ENCODE peak calls at places on chromosomes 3 and 15, in seven cellular contexts. M is SK-N-SH, O is A549, I is IMR-90, Q is heart left ventricle, R is H9, F is ascending aorta. E is an unnamed sample. For H3K4me1, the result is how much of the 10 kb centered on the place peaks cover.

GRCh38 chr3:5699313-5699712 is 511.8 kb downstream of the EDEM1 start:
- DNase-seq in M (no peak), O (no peak), I (no peak), Q (no peak), R (no peak), F (no peak), E (no peak)

GRCh38 chr3:129567176-129567705 is 24.3 kb downstream of the H1-8 start:
- DNase-seq in M (peak), O (no peak), I (no peak), Q (no peak), R (no peak), F (no peak), E (peak)

GRCh38 chr15:79339588-79340314 is 28.8 kb downstream of the TMED3 start:
- DNase-seq in M (peak), O (peak), I (peak), Q (no peak), R (no peak), F (no peak), E (no peak)

GRCh38 chr3:112818289-112818688 is 28.4 kb downstream of the CD200R1L start:
- DNase-seq in M (no peak), O (no peak), I (peak), Q (no peak), R (no peak), F (no peak), E (no peak)

GRCh38 chr3:122060044-122060694 is 5.0 kb downstream of the CD86 start:
- DNase-seq in M (no peak), O (no peak), I (no peak), Q (no peak), R (no peak), F (no peak), E (no peak)

GRCh38 chr3:138329984-138330293 is 288 bp upstream of the NME9 start:
- DNase-seq in M (no peak), O (no peak), I (no peak), Q (no peak), R (no peak), F (no peak), E (no peak)

GRCh38 chr3:41267975-41268640 is 68.8 kb downstream of the CTNNB1 start:
- DNase-seq in M (no peak), O (peak), I (peak), Q (no peak), R (no peak), F (no peak), E (no peak)

GRCh38 chr15:30038667-30039523 is 43.9 kb upstream of the GOLGA8J start:
- DNase-seq in M (peak), O (peak), I (no peak), Q (no peak), R (no peak), F (no peak), E (no peak)

GRCh38 chr15:65862682-65863081 is 6.6 kb upstream of the RAB11A start:
- DNase-seq in M (peak), O (peak), I (peak), Q (no peak), R (peak), F (no peak), E (no peak)

GRCh38 chr3:66795365-66795764 is 202.7 kb upstream of the KBTBD8 start:
- DNase-seq in M (no peak), O (no peak), I (peak), Q (no peak), R (no peak), F (no peak), E (no peak)

GRCh38 chr3:36969540-36970432 is 23.1 kb downstream of the EPM2AIP1 start:
- DNase-seq in M (peak), O (peak), I (peak), Q (peak), R (peak), F (no peak), E (no peak)

GRCh38 chr3:43093974-43094373 is 11.9 kb downstream of the POMGNT2 start:
- DNase-seq in M (no peak), O (no peak), I (no peak), Q (no peak), R (no peak), F (peak), E (no peak)

GRCh38 chr15:53978248-53978906 is at the start of gene UNC13C:
- DNase-seq in M (peak), O (peak), I (no peak), Q (no peak), R (peak), F (peak), E (peak)

GRCh38 chr3:192253138-192253537 is 474.2 kb downstream of the FGF12 start:
- DNase-seq in M (no peak), O (no peak), I (no peak), Q (no peak), R (no peak), F (no peak), E (no peak)

GRCh38 chr3:36866358-36866757 is 78.5 kb downstream of the TRANK1 start:
- DNase-seq in M (no peak), O (no peak), I (no peak), Q (no peak), R (no peak), F (no peak), E (no peak)

GRCh38 chr3:45110185-45110833 is 35.9 kb downstream of the CDCP1 start:
- DNase-seq in M (no peak), O (no peak), I (no peak), Q (no peak), R (no peak), F (no peak), E (no peak)

GRCh38 chr15:31365655-31366127 is 39.1 kb downstream of the KLF13 start:
- DNase-seq in M (peak), O (no peak), I (peak), Q (peak), R (peak), F (peak), E (peak)

GRCh38 chr3:183285828-183286457 is 32.9 kb downstream of the B3GNT5 start:
- DNase-seq in M (peak), O (peak), I (peak), Q (peak), R (peak), F (peak), E (peak)

GRCh38 chr3:69051796-69052566 is at the start of gene TMF1:
- DNase-seq in M (peak), O (peak), I (peak), Q (peak), R (peak), F (peak), E (peak)

GRCh38 chr3:190105876-190106275 is 14.8 kb downstream of the P3H2 start:
- DNase-seq in M (no peak), O (no peak), I (no peak), Q (no peak), R (no peak), F (no peak), E (no peak)

GRCh38 chr15:25508369-25509002 is 69.7 kb upstream of the UBE3A start:
- DNase-seq in M (peak), O (peak), I (peak), Q (no peak), R (no peak), F (no peak), E (no peak)

GRCh38 chr3:122183893-122184590 is 574 bp downstream of the CASR start:
- DNase-seq in M (peak), O (no peak), I (no peak), Q (no peak), R (peak), F (no peak), E (no peak)

GRCh38 chr15:73710321-73710720 is 26.1 kb downstream of the CD276 start:
- DNase-seq in M (no peak), O (no peak), I (no peak), Q (no peak), R (no peak), F (no peak), E (no peak)

GRCh38 chr3:151107701-151108100 is 22.2 kb downstream of the MED12L start:
- DNase-seq in M (no peak), O (no peak), I (no peak), Q (no peak), R (no peak), F (no peak), E (no peak)

GRCh38 chr3:31853580-31853979 is 127.5 kb downstream of the OSBPL10 start:
- DNase-seq in M (no peak), O (no peak), I (no peak), Q (no peak), R (no peak), F (no peak), E (no peak)

GRCh38 chr3:50372349-50372748 is 13.0 kb upstream of the TMEM115 start:
- DNase-seq in M (peak), O (no peak), I (no peak), Q (no peak), R (no peak), F (no peak), E (no peak)

GRCh38 chr3:58776231-58776630 is 109.7 kb upstream of the FAM3D start:
- DNase-seq in M (no peak), O (peak), I (no peak), Q (no peak), R (no peak), F (no peak), E (no peak)

GRCh38 chr3:119420196-119420595 is 43.2 kb downstream of the TMEM39A start:
- DNase-seq in M (no peak), O (peak), I (no peak), Q (no peak), R (peak), F (no peak), E (no peak)

GRCh38 chr3:100781311-100781710 is 72.0 kb downstream of the TFG start:
- DNase-seq in M (no peak), O (no peak), I (peak), Q (no peak), R (no peak), F (no peak), E (no peak)

GRCh38 chr3:112338021-112338726 is 5.2 kb downstream of the CD200 start:
- DNase-seq in M (no peak), O (no peak), I (no peak), Q (no peak), R (no peak), F (no peak), E (no peak)

GRCh38 chr3:10286596-10287295 is 6.0 kb downstream of the GHRL start:
- DNase-seq in M (peak), O (peak), I (peak), Q (peak), R (peak), F (no peak), E (no peak)

GRCh38 chr3:46449755-46450552 is 14.8 kb downstream of the LTF start:
- DNase-seq in M (peak), O (peak), I (peak), Q (no peak), R (peak), F (no peak), E (no peak)

GRCh38 chr3:138928727-138929372 is 18.1 kb downstream of the FOXL2 start:
- DNase-seq in M (no peak), O (no peak), I (no peak), Q (no peak), R (no peak), F (no peak), E (no peak)

GRCh38 chr15:66078196-66078928 is 175.2 kb downstream of the MEGF11 start:
- DNase-seq in M (no peak), O (no peak), I (no peak), Q (no peak), R (no peak), F (peak), E (no peak)

GRCh38 chr15:51796777-51797474 is 32.5 kb upstream of the TMOD3 start:
- DNase-seq in M (no peak), O (peak), I (no peak), Q (no peak), R (no peak), F (no peak), E (no peak)

GRCh38 chr3:178289544-178290160 is 246.6 kb upstream of the KCNMB2 start:
- DNase-seq in M (no peak), O (no peak), I (peak), Q (peak), R (no peak), F (no peak), E (peak)

DNA sequence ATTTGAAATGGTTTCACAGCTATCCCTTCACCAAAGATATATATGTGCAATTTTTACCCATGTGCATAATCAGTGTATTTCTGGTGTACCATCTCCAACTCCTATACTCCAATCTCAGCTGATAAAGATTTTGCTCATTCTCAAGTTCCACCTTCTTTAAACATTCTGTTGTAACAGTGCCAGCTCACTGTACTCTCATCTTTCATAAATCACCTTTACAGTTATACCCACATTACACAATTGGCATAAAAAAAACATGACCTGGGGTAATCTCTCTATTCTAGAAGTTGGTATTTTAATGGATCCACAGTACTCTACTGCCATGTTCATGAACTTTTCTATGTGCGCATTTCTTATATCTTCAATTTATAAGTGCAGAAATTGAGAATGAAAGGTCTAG is 339.9 kb upstream of the DPH6 start:
- DNase-seq in M (no peak), O (no peak), I (no peak), Q (no peak), R (no peak), F (no peak), E (no peak)
- H3K4me1 ChIP-seq in M (under half), O (under half), I (under half), Q (under half), R (under half), F (under half), E (under half)

DNA sequence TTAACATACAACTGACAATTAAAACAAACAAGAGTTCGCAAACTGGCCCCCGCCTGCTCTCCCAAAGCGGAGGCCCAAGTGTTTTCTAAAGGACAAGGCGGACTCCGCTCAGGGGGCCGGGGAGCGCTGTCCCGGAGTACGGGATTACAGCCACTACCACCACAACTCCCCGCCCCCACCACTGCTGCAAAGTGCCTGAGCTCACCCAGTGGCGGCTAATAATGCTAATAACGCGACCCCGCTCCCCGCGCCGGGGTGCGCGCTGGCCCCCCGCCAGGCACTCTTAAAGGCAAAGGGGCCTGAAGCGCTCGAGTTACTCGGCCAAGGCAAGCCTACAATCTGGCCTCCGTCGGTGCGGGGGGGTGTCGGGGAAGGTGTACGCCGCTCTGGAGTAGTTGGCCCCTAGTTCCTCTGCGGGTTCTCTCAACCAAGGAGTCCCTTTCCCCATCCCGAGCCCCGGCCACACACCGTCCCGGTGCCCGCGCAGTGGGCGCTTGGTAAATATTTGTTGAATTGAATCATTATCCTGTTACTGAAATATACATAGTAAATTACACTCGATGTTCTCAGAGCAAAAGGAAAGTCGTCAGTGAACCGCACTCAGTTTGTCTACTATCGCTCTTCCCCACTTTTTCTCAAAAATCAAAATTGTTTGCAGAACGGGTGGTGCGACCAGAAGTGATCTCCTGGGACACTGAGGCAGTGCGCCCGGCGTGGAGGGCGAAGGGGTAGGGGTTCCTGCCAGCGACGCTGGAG is 827 bp downstream of the WNT5A start:
- DNase-seq in M (peak), O (no peak), I (peak), Q (peak), R (peak), F (peak), E (peak)
- TF ChIP-seq CTCF in M (no peak), O (no peak), I (no peak), Q (no peak), R (no peak), F (no peak), E (no peak)

GRCh38 chr15:70264738-70265465 is 167.2 kb upstream of the TLE3 start:
- DNase-seq in M (no peak), O (no peak), I (no peak), Q (no peak), R (no peak), F (no peak), E (no peak)
- H3K4me1 ChIP-seq in M (under half), O (under half), I (under half), Q (under half), R (under half), F (under half), E (half or more)

GRCh38 chr15:90893175-90894090 is 9.1 kb downstream of the FES start:
- DNase-seq in M (peak), O (peak), I (no peak), Q (no peak), R (no peak), F (no peak), E (no peak)

GRCh38 chr15:90892023-90892422 is 7.7 kb downstream of the FES start:
- DNase-seq in M (no peak), O (no peak), I (no peak), Q (no peak), R (no peak), F (no peak), E (no peak)

GRCh38 chr15:90891346-90891949 is 7.1 kb downstream of the FES start:
- DNase-seq in M (no peak), O (no peak), I (no peak), Q (no peak), R (no peak), F (no peak), E (no peak)

GRCh38 chr15:90892498-90893174 is 8.3 kb downstream of the FES start:
- DNase-seq in M (no peak), O (no peak), I (no peak), Q (no peak), R (no peak), F (no peak), E (no peak)

GRCh38 chr15:90895571-90896117 is 7.5 kb upstream of the MAN2A2 start:
- DNase-seq in M (peak), O (peak), I (no peak), Q (no peak), R (no peak), F (no peak), E (no peak)
- TF ChIP-seq CTCF in M (peak), O (no peak), I (no peak), Q (no peak), R (peak), F (no peak), E (no peak)

E was measured in left ventricle myocardium inferior.